ENCODE peak calls at places on chromosomes 6 and 20, in ten cellular contexts. U is lung, A is Panc1, E is astrocyte, T is HepG2, Z is tibial nerve, O is SJSA1, W is SJCRH30, H is endodermal cell, K is fibroblast of lung. N is an unnamed sample.

GRCh38 chr6:137451926-137452325 is 42.3 kb downstream of the OLIG3 start:
- DNase-seq in U (no peak), A (no peak), E (peak; percentile 56), T (no peak), Z (no peak), O (no peak), W (no peak), H (no peak), K (peak; percentile 93), N (peak; percentile 22)

GRCh38 chr6:658244-658643 is 1.3 kb upstream of the HUS1B start:
- DNase-seq in U (no peak), A (no peak), E (peak; percentile 94), T (no peak), Z (no peak), O (no peak), W (no peak), H (no peak), K (peak; percentile 68), N (peak; percentile 87)

GRCh38 chr20:57895161-57895855 is 185.5 kb upstream of the PMEPA1 start:
- DNase-seq in U (no peak), A (no peak), E (no peak), T (no peak), Z (no peak), O (no peak), W (no peak), H (no peak), K (no peak), N (no peak)

GRCh38 chr6:71287038-71287437 is 1.6 kb upstream of the OGFRL1 start:
- DNase-seq in U (no peak), A (no peak), E (no peak), T (no peak), Z (peak; percentile 15), O (no peak), W (no peak), H (no peak), K (peak; percentile 31), N (no peak)

GRCh38 chr6:109164331-109164730 is 69.0 kb downstream of the CEP57L1 start:
- DNase-seq in U (no peak), A (no peak), E (no peak), T (no peak), Z (no peak), O (no peak), W (no peak), H (no peak), K (no peak), N (no peak)

GRCh38 chr6:32662836-32663235 is 3.6 kb downstream of the HLA-DQB1 start:
- DNase-seq in U (no peak), A (no peak), E (no peak), T (no peak), Z (no peak), O (no peak), W (no peak), H (no peak), K (no peak), N (no peak)

GRCh38 chr20:54794110-54794509 is 318.7 kb downstream of the DOK5 start:
- DNase-seq in U (no peak), A (no peak), E (no peak), T (no peak), Z (no peak), O (no peak), W (no peak), H (no peak), K (no peak), N (no peak)

GRCh38 chr6:170028629-170029345 is 262.1 kb downstream of the DLL1 start:
- DNase-seq in U (no peak), A (no peak), E (no peak), T (no peak), Z (no peak), O (peak; percentile 30), W (no peak), H (peak; percentile 36), K (no peak), N (peak; percentile 36)

GRCh38 chr6:43774776-43775583 is 5.0 kb downstream of the VEGFA start:
- DNase-seq in U (peak; percentile 80), A (no peak), E (peak; percentile 40), T (peak; percentile 62), Z (peak; percentile 70), O (peak; percentile 83), W (peak; percentile 87), H (peak; percentile 92), K (peak; percentile 71), N (peak; percentile 99)

GRCh38 chr20:41650221-41650948 is 32.2 kb upstream of the CHD6 start:
- DNase-seq in U (no peak), A (no peak), E (no peak), T (no peak), Z (no peak), O (no peak), W (no peak), H (no peak), K (no peak), N (no peak)

GRCh38 chr20:33925867-33926266 is 67.8 kb upstream of the RALY start:
- DNase-seq in U (no peak), A (no peak), E (peak; percentile 37), T (no peak), Z (no peak), O (no peak), W (no peak), H (no peak), K (no peak), N (peak; percentile 85)

GRCh38 chr20:23585808-23586734 is 17.8 kb upstream of the CST9L start:
- DNase-seq in U (no peak), A (no peak), E (no peak), T (peak; percentile 96), Z (no peak), O (no peak), W (no peak), H (peak; percentile 31), K (no peak), N (no peak)

GRCh38 chr6:14333556-14334305 is 216.2 kb downstream of the CD83 start:
- DNase-seq in U (no peak), A (no peak), E (peak; percentile 74), T (no peak), Z (no peak), O (no peak), W (no peak), H (no peak), K (peak; percentile 65), N (peak; percentile 30)

GRCh38 chr6:5457036-5457435 is 195.7 kb downstream of the FARS2 start:
- DNase-seq in U (no peak), A (no peak), E (peak; percentile 56), T (no peak), Z (no peak), O (no peak), W (no peak), H (peak; percentile 72), K (peak; percentile 71), N (peak; percentile 56)

GRCh38 chr20:62238569-62239277 is 402 bp downstream of the OSBPL2 start:
- DNase-seq in U (no peak), A (no peak), E (no peak), T (no peak), Z (no peak), O (no peak), W (no peak), H (peak; percentile 69), K (peak; percentile 6), N (peak; percentile 92)

GRCh38 chr6:46638650-46639049 is 14.0 kb downstream of the CYP39A1 start:
- DNase-seq in U (no peak), A (no peak), E (no peak), T (no peak), Z (no peak), O (no peak), W (no peak), H (no peak), K (no peak), N (no peak)

GRCh38 chr6:51398064-51398740 is 579.5 kb downstream of the TFAP2B start:
- DNase-seq in U (peak; percentile 37), A (peak; percentile 18), E (peak; percentile 9), T (no peak), Z (no peak), O (no peak), W (no peak), H (peak; percentile 47), K (no peak), N (no peak)

GRCh38 chr20:2693286-2693995 is 861 bp downstream of the EBF4 start:
- DNase-seq in U (no peak), A (no peak), E (no peak), T (no peak), Z (no peak), O (peak; percentile 56), W (peak; percentile 35), H (peak; percentile 83), K (peak; percentile 5), N (peak; percentile 88)

GRCh38 chr20:59322813-59323469 is 22.5 kb downstream of the EDN3 start:
- DNase-seq in U (no peak), A (no peak), E (no peak), T (no peak), Z (no peak), O (no peak), W (no peak), H (no peak), K (no peak), N (no peak)

GRCh38 chr20:11769825-11770224 is 147.9 kb upstream of the BTBD3 start:
- DNase-seq in U (no peak), A (no peak), E (no peak), T (no peak), Z (no peak), O (no peak), W (no peak), H (no peak), K (no peak), N (no peak)

GRCh38 chr6:27441001-27441400 is 31.9 kb downstream of the ZNF184 start:
- DNase-seq in U (no peak), A (no peak), E (peak; percentile 6), T (no peak), Z (no peak), O (no peak), W (no peak), H (no peak), K (no peak), N (no peak)

GRCh38 chr6:146551545-146551944 is 7.9 kb downstream of the RAB32 start:
- DNase-seq in U (no peak), A (no peak), E (no peak), T (no peak), Z (no peak), O (no peak), W (no peak), H (no peak), K (peak; percentile 75), N (no peak)
- H3K4me3 ChIP-seq in U (no peak overlapping the region), A (no peak overlapping the region), E (no peak overlapping the region), T (no peak overlapping the region), Z (no peak overlapping the region), O (no peak overlapping the region), W (no peak overlapping the region), H (no peak overlapping the region), K (peak overlapping the region; percentile 11), N (no peak overlapping the region)

GRCh38 chr6:10621847-10622246 is 72.6 kb downstream of the C6orf52 start:
- DNase-seq in U (no peak), A (no peak), E (no peak), T (no peak), Z (no peak), O (no peak), W (no peak), H (peak; percentile 68), K (no peak), N (no peak)
- H3K36me3 ChIP-seq in U (no peaks in the 10 kb centered on the region), A (peaks cover 11% of the 10 kb centered on the region), E (no peaks in the 10 kb centered on the region), T (peaks cover 8% of the 10 kb centered on the region), Z (no peaks in the 10 kb centered on the region), O (peaks cover 39% of the 10 kb centered on the region), W (no peaks in the 10 kb centered on the region), H (peaks cover 56% of the 10 kb centered on the region), K (no peaks in the 10 kb centered on the region), N (no peaks in the 10 kb centered on the region)

GRCh38 chr20:34954905-34955231 is 738 bp downstream of the GSS start:
- DNase-seq in U (no peak), A (no peak), E (peak; percentile 29), T (peak; percentile 67), Z (no peak), O (no peak), W (peak; percentile 67), H (peak; percentile 67), K (peak; percentile 51), N (peak; percentile 79)
- H3K27ac ChIP-seq in U (peak overlapping the region; percentile 85), A (peak overlapping the region; percentile 93), E (peak overlapping the region; percentile 88), T (peak overlapping the region; percentile 72), Z (peak overlapping the region; percentile 90), O (peak overlapping the region; percentile 81), W (peak overlapping the region; percentile 86), H (peak overlapping the region; percentile 92), K (peak overlapping the region; percentile 90), N (peak overlapping the region; percentile 88)

GRCh38 chr20:50199703-50200102 is 9.1 kb downstream of the CEBPB start:
- DNase-seq in U (no peak), A (no peak), E (no peak), T (no peak), Z (no peak), O (no peak), W (no peak), H (peak; percentile 68), K (no peak), N (no peak)
- H3K4me3 ChIP-seq in U (no peak overlapping the region), A (no peak overlapping the region), E (no peak overlapping the region), T (no peak overlapping the region), Z (no peak overlapping the region), O (no peak overlapping the region), W (no peak overlapping the region), H (no peak overlapping the region), K (no peak overlapping the region), N (no peak overlapping the region)

N was measured in osteoblast.